ENCODE peak calls at places on chromosome 18, in six cellular contexts. S is GM23338, N is astrocyte, Y is endothelial cell of umbilical vein, M is neural progenitor cell, D is DND-41. F is an unnamed sample. For H3K4me1, the result is how much of the 10 kb centered on the place peaks cover.

GRCh38 chr18:7174359-7175107 is 56.4 kb upstream of the LRRC30 start:
- DNase-seq in S (peak), N (no peak), Y (no peak), M (peak), D (no peak), F (no peak)

GRCh38 chr18:72830109-72830508 is 37.7 kb downstream of the NETO1 start:
- DNase-seq in S (peak), N (peak), Y (no peak), M (peak), D (peak), F (peak)

GRCh38 chr18:11251229-11251890 is 102.0 kb upstream of the PIEZO2 start:
- DNase-seq in S (no peak), N (peak), Y (no peak), M (no peak), D (no peak), F (no peak)

GRCh38 chr18:37617623-37618022 is 52.0 kb upstream of the CELF4 start:
- DNase-seq in S (no peak), N (no peak), Y (no peak), M (no peak), D (peak), F (no peak)

GRCh38 chr18:24278591-24278990 is 119.0 kb downstream of the OSBPL1A start:
- DNase-seq in S (no peak), N (no peak), Y (no peak), M (no peak), D (no peak), F (no peak)

GRCh38 chr18:49162226-49162848 is 211.6 kb upstream of the SMAD7 start:
- DNase-seq in S (no peak), N (no peak), Y (no peak), M (no peak), D (no peak), F (no peak)

GRCh38 chr18:950882-951539 is 46.3 kb downstream of the ADCYAP1 start:
- DNase-seq in S (no peak), N (no peak), Y (no peak), M (no peak), D (no peak), F (no peak)

GRCh38 chr18:21191596-21192307 is 50.3 kb upstream of the GREB1L start:
- DNase-seq in S (peak), N (peak), Y (peak), M (peak), D (peak), F (no peak)

GRCh38 chr18:10443001-10443400 is 11.4 kb upstream of the APCDD1 start:
- DNase-seq in S (no peak), N (no peak), Y (no peak), M (no peak), D (no peak), F (no peak)

GRCh38 chr18:25399554-25399953 is 47.6 kb upstream of the ZNF521 start:
- DNase-seq in S (no peak), N (peak), Y (no peak), M (no peak), D (no peak), F (no peak)

GRCh38 chr18:48228301-48228715 is 180.9 kb downstream of the ZBTB7C start:
- DNase-seq in S (no peak), N (no peak), Y (no peak), M (no peak), D (peak), F (no peak)

GRCh38 chr18:44715245-44715644 is 34.6 kb downstream of the SETBP1 start:
- DNase-seq in S (no peak), N (peak), Y (no peak), M (peak), D (no peak), F (no peak)

GRCh38 chr18:59560556-59560955 is 136.7 kb downstream of the CCBE1 start:
- DNase-seq in S (no peak), N (no peak), Y (no peak), M (no peak), D (no peak), F (no peak)

GRCh38 chr18:48324651-48325050 is 84.5 kb downstream of the ZBTB7C start:
- DNase-seq in S (no peak), N (no peak), Y (no peak), M (no peak), D (no peak), F (no peak)

GRCh38 chr18:46073474-46074331 is 1.6 kb upstream of the PSTPIP2 start:
- DNase-seq in S (peak), N (no peak), Y (peak), M (peak), D (peak), F (peak)

GRCh38 chr18:6677086-6677485 is 52.4 kb upstream of the ARHGAP28 start:
- DNase-seq in S (no peak), N (no peak), Y (no peak), M (no peak), D (no peak), F (no peak)

GRCh38 chr18:23189768-23190661 is 54.7 kb downstream of the CABLES1 start:
- DNase-seq in S (no peak), N (no peak), Y (no peak), M (no peak), D (no peak), F (no peak)
- TF ChIP-seq EZH2 in S (no peak), N (no peak), Y (no peak), M (no peak), D (no peak), F (no peak)

DNA sequence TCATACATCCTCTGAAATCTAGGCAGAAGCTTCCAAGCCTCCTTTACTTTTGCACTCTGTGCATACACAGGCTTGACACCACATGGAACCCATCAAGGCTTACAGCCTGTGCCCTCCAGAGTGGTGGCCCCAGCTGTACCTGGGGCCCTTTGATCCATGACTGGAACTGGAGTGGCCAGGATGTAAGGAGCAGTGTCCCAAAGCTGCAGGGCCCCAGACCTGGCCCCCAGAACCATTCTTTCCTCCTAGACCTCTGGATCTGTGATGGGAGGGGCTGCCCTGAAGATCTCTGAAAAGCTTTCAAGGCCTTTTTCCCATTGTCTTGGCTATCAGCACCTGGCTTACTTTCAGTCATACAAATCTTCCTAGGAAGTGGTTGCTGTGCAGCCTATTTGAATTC is 63.1 kb upstream of the NOL4 start:
- DNase-seq in S (no peak), N (no peak), Y (no peak), M (no peak), D (no peak), F (no peak)
- H3K4me1 ChIP-seq in S (under half), N (under half), Y (under half), M (under half), D (under half), F (under half)

GRCh38 chr18:30969670-30970069 is 72.9 kb downstream of the DSC3 start:
- DNase-seq in S (no peak), N (no peak), Y (no peak), M (no peak), D (no peak), F (no peak)
- H2AFZ ChIP-seq in S (no peak), N (no peak), Y (no peak), M (no peak), D (no peak), F (no peak)

GRCh38 chr18:55695091-55695490 is 107.1 kb upstream of the TCF4 start:
- DNase-seq in S (no peak), N (peak), Y (no peak), M (no peak), D (no peak), F (no peak)
- TF ChIP-seq EZH2 in S (no peak), N (no peak), Y (no peak), M (no peak), D (no peak), F (no peak)

GRCh38 chr18:76458522-76459311 is 36.3 kb downstream of the ZNF516 start:
- DNase-seq in S (no peak), N (no peak), Y (no peak), M (no peak), D (no peak), F (no peak)
- H3K4me1 ChIP-seq in S (under half), N (under half), Y (under half), M (under half), D (under half), F (under half)

GRCh38 chr18:68060871-68061270 is 544.4 kb upstream of the DSEL start:
- DNase-seq in S (no peak), N (peak), Y (no peak), M (no peak), D (no peak), F (no peak)
- H2AFZ ChIP-seq in S (no peak), N (no peak), Y (no peak), M (no peak), D (no peak), F (no peak)

GRCh38 chr18:34978533-34978893 is 62.7 kb upstream of the MAPRE2 start:
- DNase-seq in S (no peak), N (no peak), Y (no peak), M (no peak), D (no peak), F (no peak)

GRCh38 chr18:34976534-34976898 is 64.7 kb upstream of the MAPRE2 start:
- DNase-seq in S (no peak), N (no peak), Y (no peak), M (no peak), D (no peak), F (no peak)

GRCh38 chr18:34976899-34977786 is 64.1 kb upstream of the MAPRE2 start:
- DNase-seq in S (peak), N (no peak), Y (peak), M (peak), D (peak), F (peak)

GRCh38 chr18:34978953-34979608 is 62.1 kb upstream of the MAPRE2 start:
- DNase-seq in S (peak), N (peak), Y (peak), M (peak), D (peak), F (peak)

DNA sequence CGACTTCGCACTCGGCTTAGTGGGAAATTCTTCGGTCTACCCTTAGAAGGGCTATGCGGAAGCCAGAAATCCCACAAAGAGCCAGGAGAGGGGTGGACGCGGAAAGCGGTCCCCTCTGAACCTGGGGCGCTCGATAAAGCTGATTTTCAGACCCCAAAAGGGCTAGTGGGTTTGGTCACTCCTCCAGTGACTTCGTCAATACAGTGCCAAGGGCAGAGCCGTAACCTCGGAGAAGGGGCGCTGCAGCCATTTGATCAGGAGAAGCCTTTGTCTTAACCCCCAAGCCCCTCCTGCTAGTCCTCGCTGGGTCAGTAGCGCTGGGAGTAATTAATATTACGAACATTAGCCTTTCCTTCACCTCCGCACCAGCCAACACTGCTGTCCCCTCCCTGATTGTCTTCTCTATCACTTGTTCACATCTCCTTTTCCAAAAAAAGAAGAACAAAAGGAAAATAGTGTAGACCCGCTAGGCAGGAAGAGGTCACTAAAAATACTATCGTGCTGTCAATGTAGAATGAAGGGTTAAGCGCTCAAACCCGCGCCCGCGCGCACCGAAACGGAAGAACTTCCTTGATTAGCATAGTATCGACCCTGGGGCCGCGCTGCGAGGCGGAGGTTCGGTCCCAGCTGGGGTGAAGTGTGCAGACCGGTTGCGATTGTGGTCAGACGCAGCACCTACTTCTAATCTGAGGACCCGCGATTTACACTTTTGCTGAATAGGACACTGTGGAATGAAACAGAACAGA is 63.3 kb upstream of the MAPRE2 start:
- DNase-seq in S (peak), N (no peak), Y (peak), M (peak), D (peak), F (peak)
- TF ChIP-seq EZH2 in S (peak), N (no peak), Y (no peak), M (peak), D (no peak), F (no peak)

DNA sequence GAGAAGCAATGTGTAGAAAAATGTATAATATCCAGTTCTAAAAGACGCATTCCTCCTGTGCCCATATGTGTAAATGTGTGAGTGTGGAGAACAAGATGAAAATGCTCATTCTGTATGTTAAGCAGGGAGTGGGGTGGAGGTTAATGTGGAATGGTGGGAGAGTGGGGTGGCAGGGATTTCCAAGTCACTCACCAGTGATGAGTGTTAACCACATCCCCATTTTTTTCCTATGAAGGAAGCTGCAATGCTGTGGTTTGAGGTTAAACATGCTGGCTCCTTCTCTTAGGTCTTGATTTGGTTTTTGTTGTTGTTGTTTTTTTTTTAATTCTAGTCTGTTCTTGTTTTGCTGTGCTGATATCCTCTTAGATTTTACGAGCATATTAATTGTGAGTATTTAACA is 169.4 kb downstream of the NEDD4L start:
- DNase-seq in S (no peak), N (peak), Y (no peak), M (no peak), D (no peak), F (no peak)
- H3K4me1 ChIP-seq in S (half or more), N (under half), Y (under half), M (under half), D (under half), F (under half)

DNA sequence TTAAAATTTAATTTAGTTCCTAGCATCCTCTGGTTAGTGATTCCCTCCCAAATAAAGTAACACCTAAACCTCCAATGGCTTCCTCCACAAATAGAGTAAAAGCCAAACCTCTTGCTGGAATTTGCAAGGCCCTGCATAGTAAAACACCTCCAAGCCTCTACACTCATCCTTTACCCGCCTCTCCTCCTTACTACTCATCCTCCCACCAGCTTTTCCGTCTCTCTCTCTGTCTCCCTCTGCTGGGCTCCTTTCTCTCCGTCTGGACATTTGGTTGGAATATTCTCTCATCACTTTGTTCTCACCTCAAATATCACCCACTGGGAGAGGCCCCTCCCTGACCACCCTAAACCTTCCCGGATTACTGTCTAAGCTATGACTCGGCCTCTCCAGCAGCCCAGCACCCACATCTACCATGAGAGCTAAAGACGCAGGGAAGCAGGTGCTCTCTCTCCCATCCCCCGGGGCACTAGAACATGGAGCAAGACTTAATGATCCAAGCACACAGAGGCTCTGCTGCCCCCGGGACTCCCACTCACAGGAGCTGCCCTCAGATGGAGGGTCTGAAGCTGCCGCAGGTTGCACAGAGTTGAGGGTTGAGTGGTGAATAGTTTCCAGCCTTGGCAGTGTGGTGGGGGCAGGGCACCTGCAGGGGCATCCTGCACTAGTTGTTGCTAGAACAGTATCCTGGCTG is 167.2 kb downstream of the FBXO15 start:
- DNase-seq in S (peak), N (no peak), Y (no peak), M (peak), D (no peak), F (no peak)
- H2AFZ ChIP-seq in S (peak), N (no peak), Y (no peak), M (peak), D (no peak), F (no peak)